ENCODE peak calls at places on chromosomes 2 and 18, in four cellular contexts. One of them, this sample, is unnamed.

GRCh38 chr2:209074711-209075110 is 349.1 kb upstream of the MAP2 start:
- DNase-seq in prostate gland: no peak
- DNase-seq in breast epithelium: no peak
- DNase-seq in vagina: no peak
- DNase-seq in this sample: no peak

GRCh38 chr2:222862068-222862914 is 1.5 kb downstream of the ACSL3 start:
- DNase-seq in prostate gland: peak
- DNase-seq in breast epithelium: no peak
- DNase-seq in vagina: no peak
- DNase-seq in this sample: no peak

GRCh38 chr2:240220371-240220770 is 79.9 kb upstream of the OTOS start:
- DNase-seq in prostate gland: no peak
- DNase-seq in breast epithelium: peak
- DNase-seq in vagina: no peak
- DNase-seq in this sample: no peak

GRCh38 chr2:168278424-168278888 is 31.1 kb upstream of the STK39 start:
- DNase-seq in prostate gland: peak
- DNase-seq in breast epithelium: no peak
- DNase-seq in vagina: no peak
- DNase-seq in this sample: peak

GRCh38 chr2:38148501-38148900 is 72.5 kb upstream of the CYP1B1 start:
- DNase-seq in prostate gland: peak
- DNase-seq in breast epithelium: no peak
- DNase-seq in vagina: no peak
- DNase-seq in this sample: peak

GRCh38 chr2:68889500-68889899 is 18.3 kb upstream of the BMP10 start:
- DNase-seq in prostate gland: no peak
- DNase-seq in breast epithelium: no peak
- DNase-seq in vagina: no peak
- DNase-seq in this sample: no peak

GRCh38 chr2:109339519-109339991 is 210.6 kb downstream of the SH3RF3 start:
- DNase-seq in prostate gland: no peak
- DNase-seq in breast epithelium: no peak
- DNase-seq in vagina: no peak
- DNase-seq in this sample: no peak

GRCh38 chr2:85435986-85436835 is 17.7 kb downstream of the SH2D6 start:
- DNase-seq in prostate gland: no peak
- DNase-seq in breast epithelium: no peak
- DNase-seq in vagina: no peak
- DNase-seq in this sample: no peak

GRCh38 chr2:232980683-232981082 is 32.4 kb downstream of the NGEF start:
- DNase-seq in prostate gland: no peak
- DNase-seq in breast epithelium: peak
- DNase-seq in vagina: no peak
- DNase-seq in this sample: no peak

GRCh38 chr2:232981356-232981755 is 31.7 kb downstream of the NGEF start:
- DNase-seq in prostate gland: peak
- DNase-seq in breast epithelium: peak
- DNase-seq in vagina: no peak
- DNase-seq in this sample: peak

GRCh38 chr2:232977438-232977971 is 35.6 kb downstream of the NGEF start:
- DNase-seq in prostate gland: no peak
- DNase-seq in breast epithelium: peak
- DNase-seq in vagina: no peak
- DNase-seq in this sample: no peak

GRCh38 chr2:232981767-232982360 is 31.2 kb downstream of the NGEF start:
- DNase-seq in prostate gland: no peak
- DNase-seq in breast epithelium: peak
- DNase-seq in vagina: no peak
- DNase-seq in this sample: no peak

GRCh38 chr2:232979871-232980461 is 33.1 kb downstream of the NGEF start:
- DNase-seq in prostate gland: no peak
- DNase-seq in breast epithelium: peak
- DNase-seq in vagina: no peak
- DNase-seq in this sample: no peak
- TF ChIP-seq CTCF in prostate gland: no peak
- TF ChIP-seq CTCF in breast epithelium: no peak
- TF ChIP-seq CTCF in vagina: no peak
- TF ChIP-seq CTCF in this sample: no peak

GRCh38 chr18:69958422-69958821 is 10.7 kb upstream of the CD226 start:
- DNase-seq in prostate gland: no peak
- DNase-seq in breast epithelium: no peak
- DNase-seq in vagina: no peak
- DNase-seq in this sample: no peak
- H3K27ac ChIP-seq in prostate gland: no peak
- H3K27ac ChIP-seq in breast epithelium: no peak
- H3K27ac ChIP-seq in vagina: no peak
- H3K27ac ChIP-seq in this sample: no peak

GRCh38 chr2:61585383-61585782 is 47.2 kb upstream of the XPO1 start:
- DNase-seq in prostate gland: no peak
- DNase-seq in breast epithelium: no peak
- DNase-seq in vagina: no peak
- DNase-seq in this sample: no peak
- TF ChIP-seq POLR2AphosphoS5 in prostate gland: no peak
- TF ChIP-seq POLR2AphosphoS5 in breast epithelium: no peak
- TF ChIP-seq POLR2AphosphoS5 in vagina: no peak
- TF ChIP-seq POLR2AphosphoS5 in this sample: no peak

GRCh38 chr2:3807853-3808252 is 104.5 kb downstream of the DCDC2C start:
- DNase-seq in prostate gland: no peak
- DNase-seq in breast epithelium: no peak
- DNase-seq in vagina: no peak
- DNase-seq in this sample: no peak

GRCh38 chr2:3806730-3807129 is 103.4 kb downstream of the DCDC2C start:
- DNase-seq in prostate gland: no peak
- DNase-seq in breast epithelium: no peak
- DNase-seq in vagina: no peak
- DNase-seq in this sample: no peak

GRCh38 chr2:3801506-3801905 is 98.1 kb downstream of the DCDC2C start:
- DNase-seq in prostate gland: no peak
- DNase-seq in breast epithelium: no peak
- DNase-seq in vagina: no peak
- DNase-seq in this sample: no peak

DNA sequence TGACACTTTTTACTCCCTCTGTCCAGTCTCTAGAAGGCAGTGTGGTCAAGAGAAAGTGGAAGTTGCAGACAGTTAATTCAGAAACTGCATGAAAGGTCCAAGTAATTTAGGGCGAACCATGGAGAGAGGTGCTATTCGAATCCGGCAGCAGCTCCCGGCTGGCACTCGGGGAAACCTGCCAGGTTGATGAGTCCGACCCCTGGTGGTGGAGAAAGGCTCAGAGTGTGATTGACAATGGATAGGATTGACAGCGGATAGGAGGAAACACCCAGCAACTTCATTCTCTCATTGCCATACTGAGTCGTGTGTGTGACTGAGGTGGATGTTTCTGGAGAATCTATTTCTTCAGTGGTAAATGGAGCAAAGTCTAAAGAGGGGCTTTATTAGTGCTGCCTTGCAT is 101.7 kb downstream of the DCDC2C start:
- DNase-seq in prostate gland: peak
- DNase-seq in breast epithelium: no peak
- DNase-seq in vagina: no peak
- DNase-seq in this sample: no peak
- TF ChIP-seq CTCF in prostate gland: peak
- TF ChIP-seq CTCF in breast epithelium: peak
- TF ChIP-seq CTCF in vagina: no peak
- TF ChIP-seq CTCF in this sample: no peak

GRCh38 chr2:66889632-66889882 is 454.6 kb downstream of the MEIS1 start:
- DNase-seq in prostate gland: no peak
- DNase-seq in breast epithelium: no peak
- DNase-seq in vagina: no peak
- DNase-seq in this sample: no peak
- H3K27ac ChIP-seq in prostate gland: no peak
- H3K27ac ChIP-seq in breast epithelium: peak
- H3K27ac ChIP-seq in vagina: peak
- H3K27ac ChIP-seq in this sample: peak

DNA sequence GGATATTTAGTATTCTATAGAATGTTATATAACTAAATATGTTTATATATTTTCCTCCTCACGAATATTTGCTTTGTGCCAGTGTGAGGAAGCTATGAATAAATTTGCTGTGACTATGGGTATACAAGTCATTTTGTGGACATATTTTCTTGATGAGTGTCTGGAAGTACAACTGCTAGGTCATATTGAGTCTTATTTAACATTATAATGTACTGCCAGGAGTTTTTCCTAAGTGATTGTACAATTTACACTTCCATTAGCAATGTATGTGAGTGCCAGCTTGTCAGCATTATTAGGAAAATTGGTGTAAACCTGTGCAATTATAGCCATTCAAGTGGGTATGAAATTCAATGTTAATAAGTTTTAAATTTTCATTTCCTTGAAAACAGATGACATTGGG is 1328.9 kb upstream of the TMEFF2 start:
- DNase-seq in prostate gland: no peak
- DNase-seq in breast epithelium: no peak
- DNase-seq in vagina: no peak
- DNase-seq in this sample: no peak
- TF ChIP-seq POLR2AphosphoS5 in prostate gland: no peak
- TF ChIP-seq POLR2AphosphoS5 in breast epithelium: no peak
- TF ChIP-seq POLR2AphosphoS5 in vagina: no peak
- TF ChIP-seq POLR2AphosphoS5 in this sample: no peak

DNA sequence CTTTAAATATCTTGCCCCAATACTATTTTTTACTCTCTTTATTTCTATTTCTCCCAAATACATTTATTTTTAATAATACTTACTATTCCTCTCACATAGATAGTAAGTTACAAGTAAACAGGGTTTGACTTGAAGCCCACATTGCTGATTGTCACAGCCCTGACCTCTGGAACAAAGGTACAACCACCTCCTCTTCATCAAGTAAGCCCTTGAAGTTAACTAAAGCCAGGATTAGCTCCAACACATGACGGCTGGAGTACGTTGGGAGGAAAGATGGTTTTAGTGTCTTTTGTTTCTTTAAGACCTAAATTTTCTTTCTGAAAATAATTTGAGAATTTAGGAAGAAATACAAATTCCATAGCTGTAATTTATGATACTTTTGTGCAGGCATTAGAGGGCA is 951 bp downstream of the MYOM1 start:
- DNase-seq in prostate gland: no peak
- DNase-seq in breast epithelium: no peak
- DNase-seq in vagina: no peak
- DNase-seq in this sample: no peak
- TF ChIP-seq CTCF in prostate gland: no peak
- TF ChIP-seq CTCF in breast epithelium: no peak
- TF ChIP-seq CTCF in vagina: no peak
- TF ChIP-seq CTCF in this sample: no peak